ENCODE peak calls at places on chromosomes 5 and 9, in ten cellular contexts. S is neuronal stem cell, J is prostate gland, Q is Karpas-422, R is uterus, E is psoas muscle, P is Peyer's patch, L is breast epithelium, C is heart left ventricle, U is lower lobe of right lung. D is an unnamed sample. For H3K4me1, the result is how much of the 10 kb centered on the place peaks cover.

GRCh38 chr5:141940695-141941271 is 17.1 kb downstream of the DELE1 start:
- DNase-seq in L (no peak), S (no peak), J (no peak), Q (no peak), R (no peak), U (no peak), E (no peak), P (no peak), C (no peak), D (peak)

GRCh38 chr5:16108418-16108817 is 71.2 kb downstream of the MARCHF11 start:
- DNase-seq in S (no peak), L (no peak), R (no peak), E (no peak), J (no peak), C (no peak), Q (no peak), P (no peak), U (no peak), D (no peak)

GRCh38 chr5:52709171-52709925 is 78.4 kb upstream of the ITGA1 start:
- DNase-seq in U (no peak), Q (no peak), E (no peak), J (no peak), R (no peak), S (no peak), L (no peak), C (peak), P (no peak), D (no peak)

GRCh38 chr9:72351538-72352453 is 13.2 kb downstream of the ZFAND5 start:
- DNase-seq in P (no peak), C (peak), S (no peak), Q (no peak), J (no peak), L (no peak), E (peak), R (no peak), U (no peak), D (no peak)

GRCh38 chr5:140113180-140113698 is 670 bp upstream of the PURA start:
- DNase-seq in J (no peak), E (peak), R (peak), C (peak), S (no peak), U (peak), P (peak), L (no peak), Q (peak), D (peak)

GRCh38 chr5:58410441-58410840 is 49.4 kb downstream of the PLK2 start:
- DNase-seq in J (no peak), U (no peak), P (no peak), S (no peak), E (no peak), L (no peak), C (no peak), Q (no peak), R (no peak), D (no peak)

GRCh38 chr5:169412858-169413257 is 111.9 kb upstream of the SLIT3 start:
- DNase-seq in L (no peak), P (no peak), U (no peak), Q (no peak), E (no peak), C (no peak), S (no peak), R (no peak), J (no peak), D (peak)

GRCh38 chr5:28344803-28345433 is 1306.5 kb upstream of the CDH9 start:
- DNase-seq in J (no peak), S (peak), L (no peak), E (no peak), U (no peak), Q (peak), C (no peak), R (no peak), P (no peak), D (no peak)

GRCh38 chr9:82423700-82424099 is 435.1 kb downstream of the SPATA31D1 start:
- DNase-seq in S (no peak), P (no peak), C (no peak), L (no peak), Q (no peak), E (no peak), R (no peak), J (no peak), U (no peak), D (no peak)

GRCh38 chr5:74894351-74894750 is 28.2 kb upstream of the FAM169A start:
- DNase-seq in U (no peak), J (no peak), L (no peak), Q (no peak), C (no peak), E (no peak), S (no peak), R (no peak), P (no peak), D (no peak)

GRCh38 chr9:119004618-119004990 is 364.6 kb downstream of the BRINP1 start:
- DNase-seq in J (peak), U (no peak), P (no peak), E (peak), R (peak), Q (no peak), C (peak), L (peak), S (no peak), D (peak)

GRCh38 chr5:143569722-143570567 is 166.5 kb upstream of the NR3C1 start:
- DNase-seq in Q (no peak), E (no peak), S (no peak), C (no peak), U (no peak), L (no peak), J (no peak), R (no peak), P (no peak), D (no peak)

GRCh38 chr5:14187157-14187556 is 44.0 kb downstream of the TRIO start:
- DNase-seq in E (no peak), S (no peak), U (no peak), Q (no peak), R (no peak), L (no peak), P (no peak), J (no peak), C (no peak), D (no peak)
- H3K4me1 ChIP-seq in E (half or more), S (under half), U (half or more), Q (under half), R (under half), L (under half), P (under half), J (under half), C (half or more), D (half or more)

GRCh38 chr9:109115931-109116541 is 3.7 kb downstream of the TMEM245 start:
- DNase-seq in Q (no peak), R (peak), E (peak), S (no peak), J (no peak), C (no peak), L (no peak), P (no peak), U (no peak), D (no peak)

GRCh38 chr9:109114670-109115069 is 5.1 kb downstream of the TMEM245 start:
- DNase-seq in P (no peak), S (no peak), U (no peak), R (no peak), E (no peak), C (no peak), J (no peak), Q (no peak), L (no peak), D (no peak)

GRCh38 chr9:109113892-109114609 is 5.7 kb downstream of the TMEM245 start:
- DNase-seq in C (no peak), L (no peak), S (no peak), E (no peak), Q (peak), U (no peak), P (no peak), J (no peak), R (no peak), D (no peak)

GRCh38 chr9:109110326-109111014 is 9.3 kb downstream of the TMEM245 start:
- DNase-seq in L (no peak), Q (no peak), E (no peak), P (no peak), C (no peak), U (no peak), J (no peak), S (no peak), R (no peak), D (no peak)

GRCh38 chr9:109113239-109113638 is 6.5 kb downstream of the TMEM245 start:
- DNase-seq in S (no peak), E (no peak), R (no peak), J (no peak), Q (no peak), U (no peak), P (no peak), C (no peak), L (no peak), D (no peak)
- H3K27ac ChIP-seq in S (no peak), E (peak), R (peak), J (no peak), Q (peak), U (peak), P (no peak), C (peak), L (no peak), D (peak)

DNA sequence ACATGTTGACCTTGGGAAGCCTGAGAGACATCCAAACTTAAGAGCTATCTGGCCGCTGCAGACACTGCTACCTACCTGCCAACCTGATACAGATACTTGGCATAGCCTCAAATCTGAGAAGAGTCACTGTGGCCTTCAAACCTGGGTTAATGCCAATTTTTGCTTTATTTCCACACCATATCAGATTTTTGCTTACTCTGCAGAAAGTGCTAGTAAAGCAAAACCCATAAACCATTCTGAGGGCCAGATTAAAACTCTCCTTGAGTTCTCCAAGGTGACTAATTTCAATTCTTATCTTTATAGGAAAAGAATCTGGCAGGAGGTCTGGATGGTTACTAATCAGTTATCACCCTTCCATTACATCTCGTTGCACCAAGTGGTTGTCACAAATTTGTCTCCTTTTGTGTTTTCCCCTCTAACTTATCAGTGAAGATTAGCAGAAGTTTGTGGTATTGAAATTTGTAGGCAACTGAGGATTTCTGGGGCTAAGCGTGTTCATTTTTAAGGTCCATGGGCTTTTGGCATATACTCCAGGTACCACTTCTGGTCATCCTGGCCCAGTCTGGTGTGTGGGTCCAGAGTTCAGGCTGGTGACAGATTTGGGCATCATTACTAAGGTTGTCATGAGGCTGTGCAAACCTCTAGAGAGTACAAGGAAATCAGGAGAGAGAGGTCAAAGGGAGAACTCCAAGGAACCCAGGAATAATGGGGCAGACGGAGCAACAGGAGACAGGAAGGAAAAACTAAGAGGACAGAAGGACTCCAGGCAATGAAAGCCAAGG is 177.9 kb downstream of the TSSK1B start:
- DNase-seq in R (no peak), U (no peak), E (no peak), P (no peak), L (no peak), Q (no peak), J (no peak), C (no peak), S (no peak), D (no peak)
- H3K4me1 ChIP-seq in R (under half), U (under half), E (under half), P (under half), L (under half), Q (under half), J (under half), C (under half), S (under half), D (under half)

GRCh38 chr9:99054581-99054980 is 50.3 kb upstream of the TGFBR1 start:
- DNase-seq in J (no peak), P (no peak), R (no peak), C (no peak), Q (no peak), U (no peak), E (no peak), S (no peak), L (no peak), D (no peak)
- H3K27ac ChIP-seq in J (no peak), P (no peak), R (no peak), C (no peak), Q (no peak), U (no peak), E (no peak), S (no peak), L (no peak), D (no peak)

GRCh38 chr5:171990713-171991015 is 15.8 kb downstream of the FBXW11 start:
- DNase-seq in R (no peak), L (no peak), Q (no peak), P (no peak), J (no peak), E (no peak), S (no peak), C (no peak), U (no peak), D (no peak)
- H3K4me1 ChIP-seq in R (under half), L (under half), Q (under half), P (under half), J (under half), E (under half), S (under half), C (under half), U (under half), D (under half)

GRCh38 chr9:134050726-134051125 is 17.1 kb downstream of the BRD3 start:
- DNase-seq in Q (no peak), R (no peak), P (no peak), J (no peak), S (no peak), U (no peak), E (no peak), C (no peak), L (no peak), D (no peak)
- H3K27ac ChIP-seq in Q (no peak), R (no peak), P (no peak), J (no peak), S (no peak), U (no peak), E (no peak), C (no peak), L (no peak), D (no peak)

GRCh38 chr5:83583859-83584258 is 112.3 kb downstream of the VCAN start:
- DNase-seq in J (no peak), Q (no peak), C (no peak), L (no peak), U (no peak), E (no peak), P (no peak), R (no peak), S (no peak), D (no peak)
- H3K4me1 ChIP-seq in J (under half), Q (under half), C (under half), L (under half), U (under half), E (under half), P (under half), R (under half), S (under half), D (under half)